ENCODE peak calls at places on chromosome 2, in nine cellular contexts. F is lower leg skin; S is heart right ventricle; O is PC-3; B is mesothelial cell of epicardium; X is spleen; U is activated CD8-positive, alpha-beta T cell treated with anti-CD3 and anti-CD28 coated beads for 36 hours; M is Peyer's patch; K is NB4. C is an unnamed sample.

GRCh38 chr2:88190808-88191721 is 20.9 kb downstream of the THNSL2 start:
- DNase-seq in K (peak; percentile 63), M (no peak), F (no peak), O (peak; percentile 52), B (no peak), S (no peak), X (no peak), U (peak; percentile 45), C (peak; percentile 67)

GRCh38 chr2:29235411-29235810 is 120.2 kb downstream of the CLIP4 start:
- DNase-seq in K (no peak), B (no peak), X (peak; percentile 32), M (peak; percentile 24), O (no peak), U (no peak), F (no peak), S (no peak), C (no peak)

GRCh38 chr2:218019411-218020060 is 16.7 kb upstream of the TNS1 start:
- DNase-seq in K (peak; percentile 93), F (no peak), O (no peak), M (no peak), S (no peak), U (no peak), X (peak; percentile 55), B (no peak), C (no peak)

GRCh38 chr2:171141320-171141719 is 19.4 kb downstream of the TLK1 start:
- DNase-seq in S (no peak), O (no peak), U (no peak), X (no peak), K (no peak), F (no peak), M (no peak), B (no peak), C (no peak)

GRCh38 chr2:185857676-185858075 is 119.1 kb downstream of the FSIP2 start:
- DNase-seq in K (no peak), F (no peak), S (no peak), U (no peak), B (no peak), M (no peak), O (no peak), X (no peak), C (peak; percentile 2)

GRCh38 chr2:151733781-151734672 is at the start of gene NEB:
- DNase-seq in X (no peak), M (no peak), F (no peak), K (no peak), S (no peak), B (no peak), U (no peak), O (no peak), C (no peak)

GRCh38 chr2:30588891-30589495 is 141.9 kb downstream of the LCLAT1 start:
- DNase-seq in M (no peak), U (no peak), K (no peak), F (no peak), O (no peak), S (no peak), X (no peak), B (no peak), C (no peak)

GRCh38 chr2:213046431-213046830 is 105.0 kb downstream of the IKZF2 start:
- DNase-seq in B (no peak), X (no peak), S (no peak), M (no peak), O (no peak), U (no peak), F (no peak), K (no peak), C (no peak)

GRCh38 chr2:143034292-143035074 is 94.7 kb upstream of the ARHGAP15 start:
- DNase-seq in K (peak; percentile 86), X (no peak), U (peak; percentile 73), S (no peak), F (no peak), O (peak; percentile 88), B (no peak), M (peak; percentile 81), C (peak; percentile 82)

GRCh38 chr2:145460151-145460550 is 940.2 kb upstream of the ZEB2 start:
- DNase-seq in S (no peak), K (no peak), F (no peak), X (no peak), M (no peak), U (no peak), O (no peak), B (no peak), C (no peak)

GRCh38 chr2:164542584-164543021 is 78.7 kb downstream of the GRB14 start:
- DNase-seq in M (no peak), X (no peak), B (no peak), F (no peak), O (peak; percentile 54), K (no peak), U (no peak), S (no peak), C (peak; percentile 61)

GRCh38 chr2:214180686-214181085 is 230.2 kb upstream of the VWC2L start:
- DNase-seq in M (no peak), X (no peak), F (no peak), S (no peak), U (no peak), B (no peak), K (no peak), O (no peak), C (no peak)

GRCh38 chr2:73939419-73939818 is 12.7 kb downstream of the DGUOK start:
- DNase-seq in K (peak; percentile 67), F (peak; percentile 82), U (peak; percentile 44), X (no peak), S (no peak), B (no peak), O (peak; percentile 21), M (no peak), C (peak; percentile 91)
- TF ChIP-seq CTCF in K (no peak), F (no peak), U (no peak), X (no peak), S (peak; percentile 36), B (no peak), O (peak; percentile 30), M (no peak), C (peak; percentile 54)

GRCh38 chr2:201956361-201956760 is 77.3 kb upstream of the FZD7 start:
- DNase-seq in X (no peak), K (no peak), O (no peak), S (no peak), F (no peak), M (no peak), U (no peak), B (no peak), C (no peak)

GRCh38 chr2:201953386-201953785 is 80.3 kb upstream of the FZD7 start:
- DNase-seq in B (no peak), M (no peak), U (no peak), S (no peak), X (no peak), K (no peak), O (no peak), F (no peak), C (no peak)

GRCh38 chr2:201955702-201956141 is 77.9 kb upstream of the FZD7 start:
- DNase-seq in M (no peak), O (no peak), S (no peak), U (no peak), F (no peak), X (no peak), B (no peak), K (peak; percentile 64), C (peak; percentile 50)

GRCh38 chr2:201953880-201954279 is 79.8 kb upstream of the FZD7 start:
- DNase-seq in K (no peak), U (no peak), O (no peak), S (no peak), M (no peak), F (no peak), B (no peak), X (no peak), C (no peak)

DNA sequence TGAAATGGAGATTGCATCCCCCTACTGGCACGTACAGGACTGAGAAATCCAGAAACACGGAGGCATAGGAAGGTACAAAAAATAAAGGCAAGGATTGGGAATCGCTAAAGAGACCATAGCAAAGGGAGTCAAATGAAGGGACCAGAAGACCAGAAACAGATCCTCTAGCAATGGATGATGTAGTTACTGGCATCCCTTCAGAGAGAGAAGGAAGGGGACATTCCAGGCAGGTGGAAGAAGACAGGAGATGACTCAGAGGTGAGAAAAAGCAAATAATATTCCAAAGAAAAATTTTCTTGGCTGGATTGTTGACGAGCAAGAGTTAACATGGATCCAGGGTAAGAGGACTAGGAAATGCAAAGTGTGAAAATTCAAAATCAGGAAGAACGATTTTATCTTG is 78.4 kb upstream of the FZD7 start:
- DNase-seq in S (no peak), F (no peak), M (no peak), X (no peak), K (no peak), U (no peak), B (no peak), O (peak; percentile 50), C (no peak)
- TF ChIP-seq CTCF in S (no peak), F (no peak), M (no peak), X (no peak), K (no peak), U (no peak), B (no peak), O (no peak), C (no peak)

GRCh38 chr2:219911541-219911940 is 284.1 kb downstream of the SLC4A3 start:
- DNase-seq in X (no peak), K (no peak), M (no peak), S (no peak), O (no peak), U (no peak), F (no peak), B (no peak), C (no peak)

GRCh38 chr2:219912530-219912929 is 285.1 kb downstream of the SLC4A3 start:
- DNase-seq in U (no peak), S (no peak), M (no peak), F (no peak), K (no peak), X (no peak), O (no peak), B (no peak), C (no peak)

GRCh38 chr2:219906114-219906693 is 278.8 kb downstream of the SLC4A3 start:
- DNase-seq in F (no peak), X (no peak), O (no peak), S (no peak), B (no peak), K (no peak), U (no peak), M (no peak), C (no peak)

GRCh38 chr2:219905640-219906039 is 278.2 kb downstream of the SLC4A3 start:
- DNase-seq in X (no peak), F (no peak), U (no peak), B (no peak), O (no peak), K (no peak), S (no peak), M (no peak), C (no peak)

DNA sequence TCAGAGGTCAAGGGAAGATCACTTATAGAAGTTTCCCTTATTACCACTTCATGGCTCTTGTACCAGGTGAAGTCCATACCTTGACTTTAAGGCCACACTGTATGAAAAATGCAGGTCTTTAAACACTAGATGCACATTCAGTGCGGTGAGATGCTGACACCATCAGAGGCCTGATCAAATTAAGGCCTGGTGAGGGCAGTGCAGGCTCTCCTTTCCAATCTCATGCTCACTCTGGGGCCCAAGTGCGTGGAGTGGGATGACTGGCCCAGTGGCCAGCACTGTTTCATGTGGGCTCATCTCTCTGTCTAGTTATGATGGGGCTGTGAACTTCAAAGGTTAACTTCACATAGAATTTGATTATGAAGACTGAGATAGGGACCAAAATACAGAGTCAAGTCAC is 281.1 kb downstream of the SLC4A3 start:
- DNase-seq in S (no peak), F (no peak), O (peak; percentile 10), X (no peak), U (no peak), K (no peak), B (no peak), M (no peak), C (no peak)
- TF ChIP-seq CTCF in S (no peak), F (no peak), O (peak; percentile 41), X (no peak), U (no peak), K (no peak), B (no peak), M (no peak), C (no peak)

GRCh38 chr2:180520206-180520605 is 460.2 kb upstream of the UBE2E3 start:
- DNase-seq in K (no peak), U (no peak), B (no peak), S (no peak), M (no peak), F (no peak), X (no peak), O (peak; percentile 56), C (peak; percentile 23)
- TF ChIP-seq CTCF in K (no peak), U (no peak), B (no peak), S (no peak), M (no peak), F (no peak), X (no peak), O (peak; percentile 52), C (no peak)